ENCODE peak calls at places on chromosomes 4 and X, in ten cellular contexts. R is naive thymus-derived CD4-positive, alpha-beta T cell; V is epithelial cell of esophagus; I is AG09309; P is cardiac fibroblast; C is kidney epithelial cell; Z is H7; B is upper lobe of right lung; S is GM06990; X is Caco-2. A is an unnamed sample.

GRCh38 chrX:87900320-87900908 is 382.8 kb downstream of the KLHL4 start:
- DNase-seq in R (no peak), V (peak), I (no peak), P (no peak), C (no peak), Z (no peak), B (no peak), S (peak), X (no peak), A (no peak)

GRCh38 chrX:45191383-45191782 is 9.3 kb downstream of the DIPK2B start:
- DNase-seq in R (no peak), V (no peak), I (no peak), P (no peak), C (no peak), Z (no peak), B (no peak), S (no peak), X (no peak), A (no peak)

GRCh38 chr4:173450281-173450680 is 51.4 kb upstream of the SCRG1 start:
- DNase-seq in R (no peak), V (peak), I (no peak), P (no peak), C (no peak), Z (no peak), B (no peak), S (no peak), X (no peak), A (no peak)

GRCh38 chr4:162229670-162230069 is 65.9 kb upstream of the FSTL5 start:
- DNase-seq in R (no peak), V (peak), I (no peak), P (no peak), C (no peak), Z (no peak), B (no peak), S (no peak), X (no peak), A (no peak)

GRCh38 chr4:69823481-69824186 is 36.3 kb downstream of the SULT1E1 start:
- DNase-seq in R (peak), V (peak), I (no peak), P (peak), C (no peak), Z (no peak), B (peak), S (no peak), X (peak), A (no peak)

GRCh38 chrX:44314259-44314734 is 29.2 kb downstream of the EFHC2 start:
- DNase-seq in R (no peak), V (peak), I (no peak), P (peak), C (no peak), Z (peak), B (no peak), S (no peak), X (peak), A (no peak)

GRCh38 chr4:14254252-14254651 is 626.7 kb upstream of the BOD1L1 start:
- DNase-seq in R (no peak), V (peak), I (no peak), P (peak), C (no peak), Z (peak), B (peak), S (peak), X (peak), A (no peak)

GRCh38 chrX:40849906-40850672 is 114.7 kb upstream of the MED14 start:
- DNase-seq in R (no peak), V (no peak), I (no peak), P (no peak), C (no peak), Z (no peak), B (no peak), S (no peak), X (no peak), A (no peak)

GRCh38 chr4:57265831-57266582 is 155.8 kb upstream of the IGFBP7 start:
- DNase-seq in R (no peak), V (no peak), I (no peak), P (peak), C (peak), Z (peak), B (no peak), S (no peak), X (no peak), A (no peak)

GRCh38 chr4:137749466-137749865 is 217.2 kb upstream of the PCDH18 start:
- DNase-seq in R (no peak), V (peak), I (no peak), P (peak), C (no peak), Z (no peak), B (no peak), S (no peak), X (no peak), A (no peak)

GRCh38 chr4:3471886-3472285 is 8.8 kb downstream of the DOK7 start:
- DNase-seq in R (no peak), V (no peak), I (no peak), P (no peak), C (no peak), Z (peak), B (no peak), S (no peak), X (no peak), A (no peak)

GRCh38 chr4:157075811-157076577 is at the start of gene GLRB:
- DNase-seq in R (no peak), V (peak), I (no peak), P (peak), C (no peak), Z (peak), B (peak), S (no peak), X (no peak), A (no peak)

GRCh38 chrX:40078489-40079288 is 19.1 kb downstream of the BCOR start:
- DNase-seq in R (no peak), V (no peak), I (no peak), P (no peak), C (no peak), Z (peak), B (no peak), S (no peak), X (no peak), A (no peak)

GRCh38 chrX:19954707-19955106 is 36.2 kb downstream of the BCLAF3 start:
- DNase-seq in R (no peak), V (no peak), I (no peak), P (peak), C (no peak), Z (no peak), B (no peak), S (no peak), X (no peak), A (no peak)

GRCh38 chrX:13369541-13370140 is 49.8 kb upstream of the ATXN3L start:
- DNase-seq in R (no peak), V (no peak), I (no peak), P (no peak), C (no peak), Z (no peak), B (no peak), S (no peak), X (no peak), A (no peak)

GRCh38 chr4:69617083-69617694 is 22.3 kb downstream of the UGT2A2 start:
- DNase-seq in R (no peak), V (peak), I (no peak), P (peak), C (peak), Z (peak), B (no peak), S (no peak), X (no peak), A (no peak)

GRCh38 chr4:74932832-74933561 is at the start of gene PARM1:
- DNase-seq in R (no peak), V (peak), I (no peak), P (peak), C (peak), Z (peak), B (peak), S (peak), X (peak), A (peak)

GRCh38 chrX:9339603-9340569 is 125.0 kb upstream of the TBL1X start:
- DNase-seq in R (peak), V (no peak), I (no peak), P (no peak), C (no peak), Z (peak), B (no peak), S (no peak), X (no peak), A (no peak)

GRCh38 chr4:166165829-166166420 is 292.9 kb downstream of the TLL1 start:
- DNase-seq in R (no peak), V (peak), I (peak), P (peak), C (peak), Z (peak), B (no peak), S (peak), X (peak), A (peak)

GRCh38 chr4:147354271-147354670 is 126.6 kb upstream of the EDNRA start:
- DNase-seq in R (no peak), V (no peak), I (no peak), P (no peak), C (no peak), Z (no peak), B (no peak), S (no peak), X (no peak), A (no peak)

GRCh38 chrX:9122504-9123245 is 88.7 kb upstream of the FAM9B start:
- DNase-seq in R (no peak), V (peak), I (no peak), P (no peak), C (no peak), Z (no peak), B (no peak), S (no peak), X (no peak), A (no peak)

GRCh38 chr4:98641393-98641792 is 17.0 kb downstream of the TSPAN5 start:
- DNase-seq in R (no peak), V (no peak), I (no peak), P (no peak), C (no peak), Z (no peak), B (no peak), S (no peak), X (no peak), A (no peak)

GRCh38 chr4:144562019-144562740 is 83.8 kb upstream of the HHIP start:
- DNase-seq in R (no peak), V (no peak), I (no peak), P (peak), C (no peak), Z (peak), B (no peak), S (no peak), X (no peak), A (no peak)

GRCh38 chrX:72181178-72182125 is at the start of gene PIN4:
- DNase-seq in R (peak), V (peak), I (peak), P (peak), C (peak), Z (peak), B (peak), S (peak), X (peak), A (peak)

GRCh38 chr4:10569491-10569890 is 112.3 kb upstream of the ZNF518B start:
- DNase-seq in R (no peak), V (no peak), I (no peak), P (no peak), C (no peak), Z (no peak), B (no peak), S (no peak), X (no peak), A (no peak)

GRCh38 chrX:34343001-34343400 is 210.9 kb upstream of the FAM47A start:
- DNase-seq in R (no peak), V (no peak), I (no peak), P (no peak), C (no peak), Z (no peak), B (no peak), S (no peak), X (no peak), A (no peak)

GRCh38 chrX:42714981-42715688 is 62.8 kb downstream of the PPP1R2C start:
- DNase-seq in R (peak), V (peak), I (no peak), P (no peak), C (peak), Z (peak), B (peak), S (no peak), X (no peak), A (no peak)

GRCh38 chr4:24425868-24426267 is 158.5 kb downstream of the DHX15 start:
- DNase-seq in R (no peak), V (no peak), I (no peak), P (no peak), C (no peak), Z (no peak), B (no peak), S (no peak), X (no peak), A (no peak)

GRCh38 chrX:41672643-41673042 is 16.1 kb upstream of the GPR34 start:
- DNase-seq in R (no peak), V (no peak), I (no peak), P (no peak), C (no peak), Z (no peak), B (no peak), S (no peak), X (no peak), A (no peak)

GRCh38 chrX:80246273-80246672 is 174.0 kb upstream of the TENT5D start:
- DNase-seq in R (no peak), V (peak), I (no peak), P (peak), C (no peak), Z (peak), B (no peak), S (no peak), X (no peak), A (no peak)

GRCh38 chrX:17986977-17987376 is 125.9 kb upstream of the RAI2 start:
- DNase-seq in R (no peak), V (no peak), I (no peak), P (no peak), C (no peak), Z (no peak), B (no peak), S (no peak), X (no peak), A (no peak)

GRCh38 chr4:176437756-176438155 is 118.0 kb downstream of the SPCS3 start:
- DNase-seq in R (no peak), V (no peak), I (no peak), P (no peak), C (no peak), Z (no peak), B (no peak), S (no peak), X (no peak), A (no peak)

GRCh38 chr4:38125816-38126215 is 165.6 kb downstream of the PTTG2 start:
- DNase-seq in R (no peak), V (peak), I (no peak), P (no peak), C (no peak), Z (no peak), B (no peak), S (no peak), X (no peak), A (no peak)

GRCh38 chrX:125090046-125090445 is 229.6 kb upstream of the TEX13C start:
- DNase-seq in R (no peak), V (peak), I (no peak), P (no peak), C (no peak), Z (no peak), B (no peak), S (no peak), X (no peak), A (no peak)

GRCh38 chr4:23720556-23720955 is 169.3 kb downstream of the PPARGC1A start:
- DNase-seq in R (no peak), V (no peak), I (no peak), P (peak), C (no peak), Z (no peak), B (no peak), S (no peak), X (no peak), A (no peak)

GRCh38 chr4:7359302-7360063 is 75.2 kb downstream of the PSAPL1 start:
- DNase-seq in R (no peak), V (no peak), I (no peak), P (no peak), C (no peak), Z (no peak), B (peak), S (no peak), X (no peak), A (no peak)

GRCh38 chr4:8174970-8175369 is 16.4 kb upstream of the ABLIM2 start:
- DNase-seq in R (no peak), V (no peak), I (no peak), P (no peak), C (no peak), Z (no peak), B (no peak), S (no peak), X (no peak), A (no peak)

DNA sequence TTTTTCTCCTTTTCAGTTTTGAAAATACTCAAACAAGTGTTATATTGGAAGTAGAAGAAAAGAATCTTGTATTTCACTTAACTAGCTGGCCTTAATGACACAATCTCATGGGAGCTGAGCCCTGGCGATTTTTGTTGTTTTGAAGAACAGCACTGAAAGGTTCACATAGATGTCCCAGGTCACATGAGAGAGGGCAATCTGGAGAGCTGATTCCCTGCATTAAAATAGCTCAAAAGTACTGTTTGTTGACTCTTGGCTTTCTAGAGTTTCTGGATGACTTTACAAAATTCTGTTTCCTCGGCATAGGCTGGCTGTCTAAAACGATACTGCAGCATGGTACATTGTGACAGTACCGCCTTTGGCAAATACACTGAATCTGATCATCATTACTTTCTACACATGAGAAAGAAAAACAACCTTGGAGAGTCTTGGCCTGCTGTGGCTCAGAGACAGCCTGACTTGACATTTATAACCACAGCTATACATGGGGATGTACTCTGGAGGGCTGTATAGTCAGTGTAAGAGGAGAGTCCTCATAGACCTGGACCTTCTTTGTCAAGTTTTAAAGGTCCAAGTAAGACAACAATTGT is 119.8 kb upstream of the PDLIM3 start:
- DNase-seq in R (no peak), V (no peak), I (no peak), P (no peak), C (no peak), Z (no peak), B (no peak), S (no peak), X (no peak), A (no peak)
- H3K4me3 ChIP-seq in R (no peak), V (no peak), I (no peak), P (peak), C (no peak), Z (no peak), B (peak), S (no peak), X (no peak), A (no peak)

DNA sequence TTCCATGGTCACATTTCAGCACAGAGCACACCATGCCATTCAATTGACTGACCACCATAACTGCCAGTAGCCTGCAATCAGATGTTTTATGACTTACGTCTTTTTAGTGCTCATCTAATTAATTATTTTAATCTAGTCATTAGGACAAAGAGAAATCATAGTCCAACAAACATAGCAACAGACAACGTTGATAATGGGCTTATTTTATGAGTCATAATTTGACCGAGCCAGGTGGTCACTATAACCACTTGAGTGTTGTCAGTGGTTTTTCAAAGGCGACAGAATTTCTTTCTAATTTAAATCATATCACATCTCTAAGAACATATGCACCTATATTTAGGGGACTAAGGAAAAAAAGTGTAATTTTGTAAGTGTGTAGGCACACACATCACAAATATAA is 1.9 kb downstream of the SEC24D start:
- DNase-seq in R (no peak), V (no peak), I (no peak), P (peak), C (no peak), Z (no peak), B (no peak), S (no peak), X (no peak), A (no peak)
- H3K4me3 ChIP-seq in R (no peak), V (no peak), I (peak), P (peak), C (no peak), Z (no peak), B (peak), S (peak), X (no peak), A (peak)

DNA sequence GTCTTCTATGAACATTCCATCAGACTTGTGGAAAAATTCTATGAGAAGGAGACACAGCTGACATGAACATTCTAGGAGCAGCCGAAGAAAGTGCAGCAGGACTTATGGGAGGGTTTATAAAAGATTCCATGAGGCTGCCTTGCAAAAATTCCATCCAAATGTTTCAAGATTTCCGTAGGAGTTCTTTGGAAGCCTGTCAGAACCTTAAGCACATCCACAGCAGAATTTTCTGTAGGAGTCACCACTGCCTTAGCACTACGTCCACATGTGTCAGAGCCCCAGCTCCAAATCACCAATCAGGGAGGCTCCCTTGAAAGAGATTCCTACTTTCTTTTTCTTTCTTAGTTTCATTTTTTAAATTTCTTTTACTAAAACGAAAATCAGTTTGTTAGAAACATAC is 66.9 kb upstream of the MSX1 start:
- DNase-seq in R (no peak), V (no peak), I (peak), P (no peak), C (no peak), Z (no peak), B (no peak), S (no peak), X (no peak), A (peak)
- H3K4me3 ChIP-seq in R (no peak), V (no peak), I (no peak), P (no peak), C (no peak), Z (no peak), B (no peak), S (no peak), X (no peak), A (peak)

GRCh38 chr4:160809576-160809975 is 1354.2 kb downstream of the FSTL5 start:
- DNase-seq in R (no peak), V (no peak), I (no peak), P (no peak), C (no peak), Z (no peak), B (no peak), S (no peak), X (no peak), A (no peak)

GRCh38 chr4:160808174-160808573 is 1355.6 kb downstream of the FSTL5 start:
- DNase-seq in R (no peak), V (no peak), I (no peak), P (no peak), C (no peak), Z (no peak), B (no peak), S (no peak), X (no peak), A (no peak)

GRCh38 chr4:160810415-160810814 is 1353.4 kb downstream of the FSTL5 start:
- DNase-seq in R (no peak), V (no peak), I (no peak), P (no peak), C (no peak), Z (no peak), B (no peak), S (no peak), X (no peak), A (no peak)

GRCh38 chr4:160811956-160812355 is 1351.8 kb downstream of the FSTL5 start:
- DNase-seq in R (no peak), V (no peak), I (no peak), P (no peak), C (no peak), Z (no peak), B (no peak), S (no peak), X (no peak), A (no peak)
- H3K4me3 ChIP-seq in R (no peak), V (no peak), I (no peak), P (no peak), C (no peak), Z (no peak), B (no peak), S (no peak), X (no peak), A (no peak)

GRCh38 chr4:2036866-2037265 is 22.3 kb upstream of the NAT8L start:
- DNase-seq in R (no peak), V (no peak), I (no peak), P (no peak), C (no peak), Z (no peak), B (no peak), S (no peak), X (peak), A (no peak)

GRCh38 chr4:2040391-2041233 is 18.5 kb upstream of the NAT8L start:
- DNase-seq in R (no peak), V (no peak), I (no peak), P (no peak), C (no peak), Z (peak), B (peak), S (no peak), X (peak), A (no peak)

GRCh38 chr4:2041234-2042130 is 17.6 kb upstream of the NAT8L start:
- DNase-seq in R (peak), V (peak), I (peak), P (peak), C (peak), Z (peak), B (peak), S (peak), X (peak), A (peak)

DNA sequence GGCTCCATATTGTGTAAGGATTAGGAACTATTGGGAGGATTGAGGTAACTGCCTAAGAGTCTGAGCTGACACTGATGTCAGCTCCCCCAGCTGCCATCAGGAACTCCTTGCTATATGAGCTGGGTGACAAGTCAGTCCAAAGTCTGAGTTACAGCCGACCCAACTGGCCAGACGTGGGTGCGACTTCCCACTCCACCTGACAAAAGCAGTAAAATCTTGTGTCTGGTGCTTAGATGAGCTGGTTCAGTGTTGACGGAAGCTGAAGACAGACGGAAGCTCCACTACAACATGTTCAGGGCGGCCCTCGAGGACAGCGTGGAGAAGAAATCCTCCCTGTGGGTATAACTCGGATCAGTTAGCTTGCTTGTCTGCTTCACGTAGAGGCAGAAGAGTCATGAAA is 22.8 kb upstream of the NAT8L start:
- DNase-seq in R (no peak), V (no peak), I (no peak), P (no peak), C (no peak), Z (no peak), B (peak), S (no peak), X (peak), A (no peak)
- H3K4me3 ChIP-seq in R (no peak), V (no peak), I (no peak), P (no peak), C (no peak), Z (no peak), B (no peak), S (no peak), X (peak), A (no peak)